ENCODE peak calls at places on chromosomes 12 and 14, in four cellular contexts. One of them, this sample, is unnamed.

GRCh38 chr12:29148065-29148957 is 767 bp upstream of the FAR2 start:
- DNase-seq in coronary artery: no peak
- DNase-seq in GM10248: peak
- DNase-seq in AG10803: peak
- DNase-seq in this sample: peak

GRCh38 chr14:50762001-50762930 is 68.7 kb downstream of the NIN start:
- DNase-seq in GM10248: peak
- DNase-seq in AG10803: peak
- DNase-seq in coronary artery: no peak
- DNase-seq in this sample: peak

GRCh38 chr14:104293851-104294627 is 155.7 kb downstream of the KIF26A start:
- DNase-seq in AG10803: no peak
- DNase-seq in coronary artery: peak
- DNase-seq in GM10248: no peak
- DNase-seq in this sample: no peak

GRCh38 chr14:91586451-91586850 is 76.3 kb upstream of the PPP4R3A start:
- DNase-seq in GM10248: no peak
- DNase-seq in coronary artery: no peak
- DNase-seq in AG10803: no peak
- DNase-seq in this sample: no peak

GRCh38 chr12:43336962-43337555 is 214.9 kb downstream of the ADAMTS20 start:
- DNase-seq in coronary artery: no peak
- DNase-seq in GM10248: peak
- DNase-seq in AG10803: peak
- DNase-seq in this sample: peak

GRCh38 chr12:132581348-132582057 is 28.9 kb downstream of the LRCOL1 start:
- DNase-seq in GM10248: no peak
- DNase-seq in coronary artery: no peak
- DNase-seq in AG10803: no peak
- DNase-seq in this sample: no peak

GRCh38 chr14:79544671-79545070 is 666.6 kb downstream of the DIO2 start:
- DNase-seq in GM10248: no peak
- DNase-seq in AG10803: peak
- DNase-seq in coronary artery: no peak
- DNase-seq in this sample: no peak

GRCh38 chr12:94867066-94867855 is 136.2 kb downstream of the NDUFA12 start:
- DNase-seq in GM10248: peak
- DNase-seq in AG10803: no peak
- DNase-seq in coronary artery: no peak
- DNase-seq in this sample: peak

GRCh38 chr12:123519151-123520001 is 14.1 kb downstream of the RILPL1 start:
- DNase-seq in coronary artery: peak
- DNase-seq in AG10803: peak
- DNase-seq in GM10248: no peak
- DNase-seq in this sample: peak

GRCh38 chr14:41022932-41023331 is 583.7 kb upstream of the LRFN5 start:
- DNase-seq in coronary artery: no peak
- DNase-seq in AG10803: no peak
- DNase-seq in GM10248: no peak
- DNase-seq in this sample: peak

GRCh38 chr14:50021261-50021660 is 95.1 kb downstream of the VCPKMT start:
- DNase-seq in AG10803: no peak
- DNase-seq in coronary artery: no peak
- DNase-seq in GM10248: peak
- DNase-seq in this sample: no peak

GRCh38 chr14:67387195-67387594 is 24.8 kb downstream of the PLEK2 start:
- DNase-seq in coronary artery: no peak
- DNase-seq in AG10803: no peak
- DNase-seq in GM10248: no peak
- DNase-seq in this sample: no peak

GRCh38 chr14:99260652-99261551 is 11.1 kb downstream of the BCL11B start:
- DNase-seq in coronary artery: no peak
- DNase-seq in AG10803: no peak
- DNase-seq in GM10248: no peak
- DNase-seq in this sample: no peak

GRCh38 chr14:69685716-69686115 is 74.3 kb downstream of the SUSD6 start:
- DNase-seq in AG10803: peak
- DNase-seq in GM10248: no peak
- DNase-seq in coronary artery: no peak
- DNase-seq in this sample: peak

GRCh38 chr12:14364583-14365271 is 755 bp upstream of the ATF7IP start:
- DNase-seq in coronary artery: no peak
- DNase-seq in AG10803: peak
- DNase-seq in GM10248: no peak
- DNase-seq in this sample: no peak

GRCh38 chr12:91387461-91388134 is 205.0 kb upstream of the DCN start:
- DNase-seq in coronary artery: no peak
- DNase-seq in GM10248: no peak
- DNase-seq in AG10803: no peak
- DNase-seq in this sample: no peak

GRCh38 chr14:52253503-52253902 is 14.0 kb upstream of the PTGDR start:
- DNase-seq in coronary artery: no peak
- DNase-seq in AG10803: no peak
- DNase-seq in GM10248: no peak
- DNase-seq in this sample: no peak

GRCh38 chr14:76696791-76697190 is 64.5 kb upstream of the VASH1 start:
- DNase-seq in GM10248: no peak
- DNase-seq in AG10803: no peak
- DNase-seq in coronary artery: no peak
- DNase-seq in this sample: no peak

GRCh38 chr12:22624573-22624907 is 431 bp upstream of the ETNK1 start:
- DNase-seq in coronary artery: no peak
- DNase-seq in GM10248: no peak
- DNase-seq in AG10803: no peak
- DNase-seq in this sample: no peak

GRCh38 chr14:69683971-69684370 is 72.6 kb downstream of the SUSD6 start:
- DNase-seq in AG10803: no peak
- DNase-seq in coronary artery: peak
- DNase-seq in GM10248: no peak
- DNase-seq in this sample: no peak

GRCh38 chr12:26523708-26524150 is 309.3 kb downstream of the ITPR2 start:
- DNase-seq in coronary artery: peak
- DNase-seq in AG10803: peak
- DNase-seq in GM10248: no peak
- DNase-seq in this sample: peak

GRCh38 chr12:12927211-12928079 is 24.5 kb downstream of the GPRC5D start:
- DNase-seq in coronary artery: peak
- DNase-seq in AG10803: peak
- DNase-seq in GM10248: no peak
- DNase-seq in this sample: peak

GRCh38 chr14:63394432-63394831 is 75.7 kb upstream of the GPHB5 start:
- DNase-seq in coronary artery: no peak
- DNase-seq in GM10248: no peak
- DNase-seq in AG10803: no peak
- DNase-seq in this sample: no peak

GRCh38 chr12:123757555-123757954 is 4.5 kb upstream of the DNAH10 start:
- DNase-seq in AG10803: peak
- DNase-seq in GM10248: no peak
- DNase-seq in coronary artery: peak
- DNase-seq in this sample: peak

GRCh38 chr14:103361868-103362267 is 23.3 kb upstream of the MARK3 start:
- DNase-seq in AG10803: peak
- DNase-seq in GM10248: no peak
- DNase-seq in coronary artery: no peak
- DNase-seq in this sample: peak

GRCh38 chr14:73188501-73188903 is 48.8 kb upstream of the PAPLN start:
- DNase-seq in GM10248: no peak
- DNase-seq in AG10803: peak
- DNase-seq in coronary artery: no peak
- DNase-seq in this sample: peak

GRCh38 chr12:58648151-58648550 is 272.2 kb downstream of the LRIG3 start:
- DNase-seq in GM10248: no peak
- DNase-seq in coronary artery: no peak
- DNase-seq in AG10803: peak
- DNase-seq in this sample: no peak

GRCh38 chr14:101960225-101960624 is 4.1 kb upstream of the DYNC1H1 start:
- DNase-seq in AG10803: no peak
- DNase-seq in coronary artery: no peak
- DNase-seq in GM10248: no peak
- DNase-seq in this sample: no peak

GRCh38 chr12:120367924-120368788 is 808 bp downstream of the MSI1 start:
- DNase-seq in AG10803: no peak
- DNase-seq in coronary artery: no peak
- DNase-seq in GM10248: no peak
- DNase-seq in this sample: no peak

GRCh38 chr12:49949866-49950265 is 671 bp upstream of the AQP2 start:
- DNase-seq in AG10803: no peak
- DNase-seq in GM10248: no peak
- DNase-seq in coronary artery: no peak
- DNase-seq in this sample: no peak

GRCh38 chr12:42426733-42427132 is 100.8 kb downstream of the PPHLN1 start:
- DNase-seq in GM10248: no peak
- DNase-seq in AG10803: peak
- DNase-seq in coronary artery: no peak
- DNase-seq in this sample: peak

GRCh38 chr12:12439636-12440035 is 82.8 kb downstream of the BORCS5 start:
- DNase-seq in coronary artery: no peak
- DNase-seq in AG10803: peak
- DNase-seq in GM10248: no peak
- DNase-seq in this sample: peak

GRCh38 chr14:104143071-104143470 is 4.7 kb downstream of the KIF26A start:
- DNase-seq in coronary artery: no peak
- DNase-seq in GM10248: no peak
- DNase-seq in AG10803: no peak
- DNase-seq in this sample: no peak

GRCh38 chr14:61444215-61444768 is 122.9 kb downstream of the PRKCH start:
- DNase-seq in GM10248: peak
- DNase-seq in AG10803: no peak
- DNase-seq in coronary artery: no peak
- DNase-seq in this sample: no peak

GRCh38 chr12:120007272-120007671 is 18.2 kb downstream of the BICDL1 start:
- DNase-seq in coronary artery: no peak
- DNase-seq in AG10803: no peak
- DNase-seq in GM10248: peak
- DNase-seq in this sample: no peak

GRCh38 chr14:94028450-94028826 is 2.3 kb downstream of the OTUB2 start:
- DNase-seq in coronary artery: no peak
- DNase-seq in AG10803: no peak
- DNase-seq in GM10248: peak
- DNase-seq in this sample: no peak

GRCh38 chr12:88683628-88684027 is 103.4 kb upstream of the KITLG start:
- DNase-seq in GM10248: no peak
- DNase-seq in AG10803: no peak
- DNase-seq in coronary artery: no peak
- DNase-seq in this sample: no peak

GRCh38 chr14:64841121-64841611 is 38.5 kb downstream of the SPTB start:
- DNase-seq in AG10803: peak
- DNase-seq in coronary artery: no peak
- DNase-seq in GM10248: no peak
- DNase-seq in this sample: peak

DNA sequence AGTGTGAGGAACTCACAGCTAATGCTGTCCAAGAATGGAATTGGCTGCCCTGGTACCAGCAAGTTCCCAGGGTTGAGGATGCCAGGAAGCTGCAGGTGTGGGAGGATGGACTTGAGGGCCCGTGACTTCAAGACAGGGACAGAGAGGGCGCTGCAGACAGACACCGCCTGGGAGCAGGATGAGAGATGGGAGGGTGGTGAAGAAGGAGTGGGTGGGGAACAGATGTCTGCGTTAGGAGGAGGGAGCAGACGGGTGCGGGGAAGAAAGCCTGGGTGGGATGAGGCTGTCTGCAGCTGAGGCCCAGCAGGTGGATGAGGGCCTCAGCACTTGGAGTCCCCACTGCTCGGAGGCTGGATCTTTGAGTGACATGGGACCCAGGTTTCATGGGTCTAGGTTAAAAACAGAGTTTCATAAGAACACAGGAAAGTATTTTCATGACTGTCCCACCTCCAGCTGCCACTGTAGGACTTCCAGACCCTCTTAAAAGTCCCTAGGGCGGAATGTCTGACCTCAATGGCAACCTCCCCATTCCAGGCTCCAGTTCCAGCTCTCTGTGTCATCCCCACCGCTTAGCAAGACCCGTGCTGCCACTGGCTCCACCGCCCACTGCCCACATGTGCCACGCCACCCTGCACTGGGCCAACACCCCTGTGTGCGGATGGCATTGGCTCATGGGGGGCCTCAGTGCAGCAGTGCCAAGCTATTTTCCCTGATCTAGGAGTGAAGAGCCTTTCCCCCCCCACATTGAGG is 70.3 kb upstream of the SCN8A start:
- DNase-seq in AG10803: no peak
- DNase-seq in coronary artery: no peak
- DNase-seq in GM10248: no peak
- DNase-seq in this sample: no peak
- TF ChIP-seq CTCF in AG10803: no peak
- TF ChIP-seq CTCF in coronary artery: no peak
- TF ChIP-seq CTCF in GM10248: no peak
- TF ChIP-seq CTCF in this sample: no peak

GRCh38 chr12:86914716-86915115 is 658.5 kb upstream of the MGAT4C start:
- DNase-seq in coronary artery: no peak
- DNase-seq in GM10248: no peak
- DNase-seq in AG10803: peak
- DNase-seq in this sample: peak
- TF ChIP-seq CTCF in coronary artery: peak
- TF ChIP-seq CTCF in GM10248: peak
- TF ChIP-seq CTCF in AG10803: peak
- TF ChIP-seq CTCF in this sample: peak

GRCh38 chr14:59565112-59565511 is 11.5 kb downstream of the CCDC175 start:
- DNase-seq in coronary artery: no peak
- DNase-seq in GM10248: no peak
- DNase-seq in AG10803: no peak
- DNase-seq in this sample: no peak

GRCh38 chr14:59566281-59566680 is 10.3 kb downstream of the CCDC175 start:
- DNase-seq in GM10248: no peak
- DNase-seq in AG10803: no peak
- DNase-seq in coronary artery: no peak
- DNase-seq in this sample: no peak

GRCh38 chr14:59564356-59564755 is 12.3 kb downstream of the CCDC175 start:
- DNase-seq in AG10803: no peak
- DNase-seq in GM10248: no peak
- DNase-seq in coronary artery: no peak
- DNase-seq in this sample: no peak

GRCh38 chr14:59566725-59567124 is 9.9 kb downstream of the CCDC175 start:
- DNase-seq in GM10248: no peak
- DNase-seq in coronary artery: no peak
- DNase-seq in AG10803: no peak
- DNase-seq in this sample: no peak

GRCh38 chr14:59570122-59570521 is 6.5 kb downstream of the CCDC175 start:
- DNase-seq in GM10248: no peak
- DNase-seq in AG10803: no peak
- DNase-seq in coronary artery: no peak
- DNase-seq in this sample: peak
- TF ChIP-seq CTCF in GM10248: no peak
- TF ChIP-seq CTCF in AG10803: no peak
- TF ChIP-seq CTCF in coronary artery: no peak
- TF ChIP-seq CTCF in this sample: peak

DNA sequence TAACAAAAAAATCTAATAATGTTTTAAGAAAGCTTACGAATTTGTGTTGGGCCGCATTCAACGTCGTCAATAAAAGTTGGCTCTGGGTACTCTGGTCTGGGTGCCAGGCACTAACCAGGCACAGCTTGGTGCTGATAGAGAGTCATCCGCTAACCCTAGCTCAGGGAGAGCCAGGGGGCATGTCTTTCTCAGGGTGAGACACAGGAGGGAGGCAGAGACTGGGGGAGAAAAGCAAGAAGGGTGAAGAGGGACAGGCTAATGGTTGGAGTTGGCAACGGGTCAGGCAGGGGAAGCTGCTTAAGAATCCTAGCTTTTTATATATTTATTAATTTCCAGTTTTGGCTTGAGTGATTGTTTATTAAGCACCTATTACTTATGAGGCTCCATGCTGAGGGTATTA is 105.0 kb downstream of the CMKLR1 start:
- DNase-seq in GM10248: no peak
- DNase-seq in AG10803: peak
- DNase-seq in coronary artery: no peak
- DNase-seq in this sample: peak
- TF ChIP-seq CTCF in GM10248: peak
- TF ChIP-seq CTCF in AG10803: peak
- TF ChIP-seq CTCF in coronary artery: peak
- TF ChIP-seq CTCF in this sample: peak